ENCODE peak calls at places on chromosomes 11 and 22, in nine cellular contexts. One of them, this sample, is unnamed.

GRCh38 chr22:36493690-36494110 is 12.3 kb upstream of the TXN2 start:
- DNase-seq in NCI-H774: no peak
- DNase-seq in AG08396: no peak
- DNase-seq in fibroblast of mammary gland: no peak
- DNase-seq in NAMALWA: peak; percentile 86
- DNase-seq in EL: no peak
- DNase-seq in germinal center: peak; percentile 70
- DNase-seq in D341Med: no peak
- DNase-seq in T-helper 2 cell: no peak
- DNase-seq in this sample: peak; percentile 17

GRCh38 chr11:64089915-64090810 is 54.4 kb downstream of the FLRT1 start:
- DNase-seq in AG08396: no peak
- DNase-seq in EL: no peak
- DNase-seq in D341Med: no peak
- DNase-seq in NAMALWA: no peak
- DNase-seq in fibroblast of mammary gland: no peak
- DNase-seq in NCI-H774: no peak
- DNase-seq in T-helper 2 cell: no peak
- DNase-seq in germinal center: no peak
- DNase-seq in this sample: no peak

GRCh38 chr11:19959697-19960096 is 200.6 kb downstream of the DBX1 start:
- DNase-seq in NCI-H774: no peak
- DNase-seq in NAMALWA: no peak
- DNase-seq in AG08396: no peak
- DNase-seq in T-helper 2 cell: no peak
- DNase-seq in germinal center: no peak
- DNase-seq in EL: no peak
- DNase-seq in D341Med: no peak
- DNase-seq in fibroblast of mammary gland: peak; percentile 38
- DNase-seq in this sample: no peak

GRCh38 chr11:32034680-32035079 is 56.2 kb upstream of the RCN1 start:
- DNase-seq in NAMALWA: no peak
- DNase-seq in AG08396: no peak
- DNase-seq in fibroblast of mammary gland: peak; percentile 64
- DNase-seq in EL: peak; percentile 65
- DNase-seq in germinal center: no peak
- DNase-seq in NCI-H774: no peak
- DNase-seq in T-helper 2 cell: no peak
- DNase-seq in D341Med: no peak
- DNase-seq in this sample: no peak

GRCh38 chr11:46285594-46286033 is 8.2 kb downstream of the CREB3L1 start:
- DNase-seq in D341Med: no peak
- DNase-seq in germinal center: no peak
- DNase-seq in NCI-H774: no peak
- DNase-seq in fibroblast of mammary gland: peak; percentile 88
- DNase-seq in NAMALWA: no peak
- DNase-seq in T-helper 2 cell: no peak
- DNase-seq in EL: peak; percentile 43
- DNase-seq in AG08396: peak; percentile 69
- DNase-seq in this sample: no peak

GRCh38 chr11:113574171-113574570 is 99.0 kb upstream of the DRD2 start:
- DNase-seq in germinal center: no peak
- DNase-seq in T-helper 2 cell: no peak
- DNase-seq in AG08396: no peak
- DNase-seq in fibroblast of mammary gland: no peak
- DNase-seq in EL: no peak
- DNase-seq in NCI-H774: peak; percentile 16
- DNase-seq in NAMALWA: no peak
- DNase-seq in D341Med: no peak
- DNase-seq in this sample: no peak

GRCh38 chr11:16615480-16615879 is 123.0 kb upstream of the C11orf58 start:
- DNase-seq in D341Med: no peak
- DNase-seq in EL: no peak
- DNase-seq in germinal center: no peak
- DNase-seq in AG08396: no peak
- DNase-seq in NAMALWA: no peak
- DNase-seq in NCI-H774: no peak
- DNase-seq in T-helper 2 cell: no peak
- DNase-seq in fibroblast of mammary gland: no peak
- DNase-seq in this sample: no peak

GRCh38 chr11:12285106-12285505 is 92.3 kb upstream of the PARVA start:
- DNase-seq in D341Med: no peak
- DNase-seq in AG08396: peak; percentile 42
- DNase-seq in fibroblast of mammary gland: peak; percentile 96
- DNase-seq in EL: peak; percentile 94
- DNase-seq in germinal center: no peak
- DNase-seq in NAMALWA: no peak
- DNase-seq in T-helper 2 cell: no peak
- DNase-seq in NCI-H774: no peak
- DNase-seq in this sample: no peak

GRCh38 chr11:128367573-128367972 is 219.8 kb downstream of the ETS1 start:
- DNase-seq in D341Med: no peak
- DNase-seq in NAMALWA: peak; percentile 59
- DNase-seq in AG08396: no peak
- DNase-seq in fibroblast of mammary gland: no peak
- DNase-seq in T-helper 2 cell: peak; percentile 83
- DNase-seq in EL: no peak
- DNase-seq in NCI-H774: no peak
- DNase-seq in germinal center: no peak
- DNase-seq in this sample: no peak

GRCh38 chr11:83157755-83158473 is 983 bp downstream of the PCF11 start:
- DNase-seq in EL: peak; percentile 51
- DNase-seq in AG08396: peak; percentile 36
- DNase-seq in germinal center: peak; percentile 42
- DNase-seq in NAMALWA: peak; percentile 70
- DNase-seq in NCI-H774: peak; percentile 20
- DNase-seq in T-helper 2 cell: peak; percentile 62
- DNase-seq in D341Med: peak; percentile 67
- DNase-seq in fibroblast of mammary gland: peak; percentile 45
- DNase-seq in this sample: peak; percentile 64

GRCh38 chr11:91998466-91998865 is 226.2 kb upstream of the FAT3 start:
- DNase-seq in T-helper 2 cell: no peak
- DNase-seq in EL: no peak
- DNase-seq in germinal center: no peak
- DNase-seq in NCI-H774: peak; percentile 86
- DNase-seq in fibroblast of mammary gland: no peak
- DNase-seq in NAMALWA: no peak
- DNase-seq in AG08396: no peak
- DNase-seq in D341Med: no peak
- DNase-seq in this sample: no peak

GRCh38 chr11:64810891-64811272 is 531 bp upstream of the MEN1 start:
- DNase-seq in NCI-H774: no peak
- DNase-seq in fibroblast of mammary gland: no peak
- DNase-seq in AG08396: no peak
- DNase-seq in NAMALWA: peak; percentile 86
- DNase-seq in EL: no peak
- DNase-seq in D341Med: no peak
- DNase-seq in germinal center: peak; percentile 48
- DNase-seq in T-helper 2 cell: peak; percentile 86
- DNase-seq in this sample: no peak

GRCh38 chr11:47778878-47779483 is 11.8 kb upstream of the FNBP4 start:
- DNase-seq in NCI-H774: no peak
- DNase-seq in fibroblast of mammary gland: no peak
- DNase-seq in EL: no peak
- DNase-seq in germinal center: no peak
- DNase-seq in NAMALWA: no peak
- DNase-seq in D341Med: no peak
- DNase-seq in AG08396: no peak
- DNase-seq in T-helper 2 cell: no peak
- DNase-seq in this sample: no peak

GRCh38 chr11:2663915-2664314 is 35.9 kb downstream of the KCNQ1OT1 start:
- DNase-seq in NAMALWA: no peak
- DNase-seq in AG08396: no peak
- DNase-seq in T-helper 2 cell: no peak
- DNase-seq in D341Med: no peak
- DNase-seq in germinal center: no peak
- DNase-seq in EL: no peak
- DNase-seq in fibroblast of mammary gland: no peak
- DNase-seq in NCI-H774: no peak
- DNase-seq in this sample: no peak

GRCh38 chr22:35192121-35192918 is 65.0 kb upstream of the HMGXB4 start:
- DNase-seq in NCI-H774: no peak
- DNase-seq in T-helper 2 cell: no peak
- DNase-seq in AG08396: no peak
- DNase-seq in D341Med: no peak
- DNase-seq in EL: peak; percentile 66
- DNase-seq in germinal center: no peak
- DNase-seq in fibroblast of mammary gland: peak; percentile 45
- DNase-seq in NAMALWA: no peak
- DNase-seq in this sample: no peak

GRCh38 chr22:37499789-37500188 is 13.6 kb upstream of the MFNG start:
- DNase-seq in fibroblast of mammary gland: no peak
- DNase-seq in T-helper 2 cell: no peak
- DNase-seq in AG08396: no peak
- DNase-seq in D341Med: no peak
- DNase-seq in germinal center: no peak
- DNase-seq in NCI-H774: no peak
- DNase-seq in NAMALWA: no peak
- DNase-seq in EL: no peak
- DNase-seq in this sample: no peak

GRCh38 chr11:122202161-122202950 is 86.3 kb upstream of the BLID start:
- DNase-seq in EL: peak; percentile 84
- DNase-seq in D341Med: no peak
- DNase-seq in germinal center: no peak
- DNase-seq in AG08396: peak; percentile 39
- DNase-seq in NCI-H774: no peak
- DNase-seq in NAMALWA: no peak
- DNase-seq in T-helper 2 cell: no peak
- DNase-seq in fibroblast of mammary gland: peak; percentile 93
- DNase-seq in this sample: no peak

GRCh38 chr11:35114901-35115687 is 23.9 kb upstream of the CD44 start:
- DNase-seq in EL: no peak
- DNase-seq in fibroblast of mammary gland: no peak
- DNase-seq in D341Med: no peak
- DNase-seq in AG08396: no peak
- DNase-seq in germinal center: peak; percentile 88
- DNase-seq in T-helper 2 cell: no peak
- DNase-seq in NCI-H774: no peak
- DNase-seq in NAMALWA: peak; percentile 6
- DNase-seq in this sample: no peak

GRCh38 chr11:11243790-11244469 is 109.1 kb downstream of the CSNK2A3 start:
- DNase-seq in NAMALWA: peak; percentile 90
- DNase-seq in D341Med: no peak
- DNase-seq in AG08396: peak; percentile 35
- DNase-seq in NCI-H774: peak; percentile 73
- DNase-seq in T-helper 2 cell: peak; percentile 10
- DNase-seq in fibroblast of mammary gland: no peak
- DNase-seq in germinal center: peak; percentile 85
- DNase-seq in EL: no peak
- DNase-seq in this sample: no peak

GRCh38 chr11:69704508-69705245 is 855 bp upstream of the FGF19 start:
- DNase-seq in D341Med: peak; percentile 88
- DNase-seq in fibroblast of mammary gland: no peak
- DNase-seq in NCI-H774: no peak
- DNase-seq in germinal center: no peak
- DNase-seq in NAMALWA: no peak
- DNase-seq in EL: peak; percentile 18
- DNase-seq in T-helper 2 cell: peak; percentile 17
- DNase-seq in AG08396: peak; percentile 71
- DNase-seq in this sample: no peak

GRCh38 chr11:127247261-127247660 is 246.7 kb upstream of the KIRREL3 start:
- DNase-seq in EL: no peak
- DNase-seq in T-helper 2 cell: no peak
- DNase-seq in NAMALWA: peak; percentile 3
- DNase-seq in fibroblast of mammary gland: no peak
- DNase-seq in germinal center: no peak
- DNase-seq in NCI-H774: no peak
- DNase-seq in D341Med: no peak
- DNase-seq in AG08396: no peak
- DNase-seq in this sample: no peak

GRCh38 chr11:70503201-70503877 is 105.0 kb downstream of the CTTN start:
- DNase-seq in AG08396: no peak
- DNase-seq in D341Med: no peak
- DNase-seq in EL: no peak
- DNase-seq in T-helper 2 cell: no peak
- DNase-seq in NCI-H774: no peak
- DNase-seq in fibroblast of mammary gland: no peak
- DNase-seq in germinal center: no peak
- DNase-seq in NAMALWA: no peak
- DNase-seq in this sample: no peak

GRCh38 chr22:30940655-30941362 is 27.8 kb downstream of the MORC2 start:
- DNase-seq in germinal center: no peak
- DNase-seq in AG08396: no peak
- DNase-seq in T-helper 2 cell: peak; percentile 76
- DNase-seq in D341Med: no peak
- DNase-seq in NAMALWA: no peak
- DNase-seq in fibroblast of mammary gland: no peak
- DNase-seq in NCI-H774: no peak
- DNase-seq in EL: no peak
- DNase-seq in this sample: no peak

GRCh38 chr11:69949327-69949726 is 128.8 kb upstream of the ANO1 start:
- DNase-seq in NCI-H774: no peak
- DNase-seq in EL: peak; percentile 96
- DNase-seq in fibroblast of mammary gland: peak; percentile 34
- DNase-seq in D341Med: no peak
- DNase-seq in germinal center: no peak
- DNase-seq in T-helper 2 cell: no peak
- DNase-seq in AG08396: peak; percentile 91
- DNase-seq in NAMALWA: no peak
- DNase-seq in this sample: no peak

GRCh38 chr11:35662061-35662648 is 420 bp upstream of the TRIM44 start:
- DNase-seq in AG08396: no peak
- DNase-seq in NAMALWA: no peak
- DNase-seq in EL: no peak
- DNase-seq in fibroblast of mammary gland: peak; percentile 8
- DNase-seq in D341Med: no peak
- DNase-seq in T-helper 2 cell: peak; percentile 51
- DNase-seq in germinal center: peak; percentile 10
- DNase-seq in NCI-H774: no peak
- DNase-seq in this sample: no peak

GRCh38 chr11:102807921-102808320 is 10.0 kb upstream of the MMP1 start:
- DNase-seq in NAMALWA: peak; percentile 38
- DNase-seq in T-helper 2 cell: peak; percentile 27
- DNase-seq in NCI-H774: no peak
- DNase-seq in AG08396: no peak
- DNase-seq in germinal center: peak; percentile 10
- DNase-seq in fibroblast of mammary gland: peak; percentile 21
- DNase-seq in D341Med: peak; percentile 38
- DNase-seq in EL: no peak
- DNase-seq in this sample: no peak

GRCh38 chr11:10030122-10030490 is 263.9 kb downstream of the SBF2 start:
- DNase-seq in D341Med: no peak
- DNase-seq in NCI-H774: no peak
- DNase-seq in T-helper 2 cell: no peak
- DNase-seq in EL: no peak
- DNase-seq in AG08396: no peak
- DNase-seq in germinal center: no peak
- DNase-seq in NAMALWA: no peak
- DNase-seq in fibroblast of mammary gland: no peak
- DNase-seq in this sample: no peak

GRCh38 chr22:38824587-38824986 is 19.2 kb downstream of the NPTXR start:
- DNase-seq in T-helper 2 cell: peak; percentile 56
- DNase-seq in AG08396: peak; percentile 84
- DNase-seq in NAMALWA: peak; percentile 82
- DNase-seq in germinal center: peak; percentile 55
- DNase-seq in D341Med: no peak
- DNase-seq in fibroblast of mammary gland: peak; percentile 69
- DNase-seq in EL: peak; percentile 70
- DNase-seq in NCI-H774: no peak
- DNase-seq in this sample: no peak

GRCh38 chr11:130403301-130403804 is 25.1 kb downstream of the ADAMTS8 start:
- DNase-seq in NAMALWA: no peak
- DNase-seq in fibroblast of mammary gland: peak; percentile 97
- DNase-seq in AG08396: peak; percentile 81
- DNase-seq in NCI-H774: no peak
- DNase-seq in germinal center: no peak
- DNase-seq in EL: peak; percentile 82
- DNase-seq in T-helper 2 cell: no peak
- DNase-seq in D341Med: no peak
- DNase-seq in this sample: no peak

GRCh38 chr11:30585892-30586250 is 282 bp downstream of the MPPED2 start:
- DNase-seq in D341Med: peak; percentile 69
- DNase-seq in fibroblast of mammary gland: no peak
- DNase-seq in AG08396: peak; percentile 27
- DNase-seq in EL: no peak
- DNase-seq in NAMALWA: no peak
- DNase-seq in T-helper 2 cell: no peak
- DNase-seq in germinal center: peak; percentile 2
- DNase-seq in NCI-H774: no peak
- DNase-seq in this sample: no peak

GRCh38 chr22:36925388-36926290 is 12.2 kb downstream of the CSF2RB start:
- DNase-seq in germinal center: no peak
- DNase-seq in NCI-H774: no peak
- DNase-seq in D341Med: no peak
- DNase-seq in EL: peak; percentile 91
- DNase-seq in AG08396: peak; percentile 50
- DNase-seq in NAMALWA: no peak
- DNase-seq in T-helper 2 cell: no peak
- DNase-seq in fibroblast of mammary gland: no peak
- DNase-seq in this sample: no peak

This sample was measured in gastrocnemius medialis.